ENCODE peak calls at places on chromosomes 5 and 9, in eight cellular contexts. M is NAMALWA; S is left colon; N is NCI-H748 treated with DMSO at 0.1 percent for 48 hours; A is activated T-cell treated with anti-CD3 and anti-CD28 coated beads, Interleukin-2, amount 50 U/mL, for 72 hours; L is T47D; D is head of caudate nucleus; V is RKO. U is an unnamed sample.
A peak's percentile ranks its signal among the peaks of the same experiment; 100 is the strongest.

GRCh38 chr5:89901983-89902382 is 507.6 kb downstream of the CETN3 start:
- DNase-seq in A (no peak), M (no peak), D (no peak), N (no peak), V (no peak), S (peak; percentile 53), L (no peak), U (no peak)

GRCh38 chr9:30065888-30066287 is 2318.6 kb upstream of the ACO1 start:
- DNase-seq in L (peak; percentile 5), A (no peak), N (no peak), S (no peak), V (no peak), D (no peak), M (peak; percentile 33), U (no peak)

GRCh38 chr5:178130576-178131445 is at the start of gene RMND5B:
- DNase-seq in V (peak; percentile 88), D (peak; percentile 83), A (peak; percentile 92), M (peak; percentile 91), S (peak; percentile 84), N (peak; percentile 41), L (peak; percentile 90), U (peak; percentile 87)

GRCh38 chr5:25713259-25713658 is 1068.5 kb upstream of the CDH10 start:
- DNase-seq in S (no peak), V (no peak), M (peak; percentile 42), L (no peak), D (no peak), A (no peak), N (peak; percentile 35), U (no peak)

GRCh38 chr5:73451218-73452130 is 2.9 kb upstream of the FOXD1 start:
- DNase-seq in N (no peak), A (peak; percentile 82), L (no peak), V (peak; percentile 37), S (peak; percentile 34), M (peak; percentile 75), D (peak; percentile 31), U (peak; percentile 71)

GRCh38 chr5:141403387-141403786 is 809 bp downstream of the PCDHGA9 start:
- DNase-seq in V (no peak), M (no peak), D (no peak), A (no peak), S (no peak), L (no peak), N (no peak), U (no peak)

GRCh38 chr5:140868721-140869554 is at the start of gene PCDHA11:
- DNase-seq in V (no peak), M (peak; percentile 5), A (no peak), D (peak; percentile 44), N (peak; percentile 84), L (peak; percentile 88), S (no peak), U (no peak)

GRCh38 chr5:134240421-134240962 is 14.6 kb upstream of the PPP2CA start:
- DNase-seq in M (no peak), L (peak; percentile 55), D (peak; percentile 59), S (no peak), V (no peak), N (no peak), A (no peak), U (no peak)

U was measured in colonic mucosa.